ENCODE peak calls at places on chromosomes 16 and 17, in six cellular contexts. One of them, this sample, is unnamed.

GRCh38 chr16:31869511-31870201 is 4.0 kb upstream of the ZNF267 start:
- DNase-seq in Panc1: peak
- DNase-seq in upper lobe of right lung: peak
- DNase-seq in lower leg skin: peak
- DNase-seq in lower lobe of right lung: peak
- DNase-seq in AG04449: peak
- DNase-seq in this sample: peak

GRCh38 chr17:65058151-65058550 is 1.6 kb upstream of the GNA13 start:
- DNase-seq in AG04449: no peak
- DNase-seq in lower lobe of right lung: no peak
- DNase-seq in lower leg skin: no peak
- DNase-seq in upper lobe of right lung: no peak
- DNase-seq in Panc1: no peak
- DNase-seq in this sample: no peak

GRCh38 chr17:82402865-82403264 is 15.3 kb upstream of the HEXD start:
- DNase-seq in lower leg skin: no peak
- DNase-seq in upper lobe of right lung: no peak
- DNase-seq in Panc1: no peak
- DNase-seq in lower lobe of right lung: no peak
- DNase-seq in AG04449: no peak
- DNase-seq in this sample: no peak

GRCh38 chr17:79563237-79564013 is 47.4 kb downstream of the RBFOX3 start:
- DNase-seq in Panc1: no peak
- DNase-seq in AG04449: no peak
- DNase-seq in lower leg skin: no peak
- DNase-seq in lower lobe of right lung: peak
- DNase-seq in upper lobe of right lung: no peak
- DNase-seq in this sample: peak

GRCh38 chr17:66190738-66191606 is 961 bp downstream of the CEP112 start:
- DNase-seq in lower lobe of right lung: peak
- DNase-seq in upper lobe of right lung: no peak
- DNase-seq in AG04449: no peak
- DNase-seq in lower leg skin: no peak
- DNase-seq in Panc1: no peak
- DNase-seq in this sample: peak

GRCh38 chr16:82091225-82091624 is 56.2 kb downstream of the HSD17B2 start:
- DNase-seq in AG04449: peak
- DNase-seq in upper lobe of right lung: no peak
- DNase-seq in Panc1: no peak
- DNase-seq in lower leg skin: no peak
- DNase-seq in lower lobe of right lung: no peak
- DNase-seq in this sample: peak

GRCh38 chr16:1991588-1992474 is 2.1 kb downstream of the SYNGR3 start:
- DNase-seq in lower lobe of right lung: peak
- DNase-seq in lower leg skin: peak
- DNase-seq in Panc1: no peak
- DNase-seq in AG04449: no peak
- DNase-seq in upper lobe of right lung: peak
- DNase-seq in this sample: peak

GRCh38 chr17:49201481-49201927 is 8.9 kb downstream of the GNGT2 start:
- DNase-seq in Panc1: no peak
- DNase-seq in AG04449: peak
- DNase-seq in upper lobe of right lung: peak
- DNase-seq in lower leg skin: no peak
- DNase-seq in lower lobe of right lung: no peak
- DNase-seq in this sample: peak

GRCh38 chr16:78098087-78098486 is 1.4 kb upstream of the WWOX start:
- DNase-seq in lower lobe of right lung: no peak
- DNase-seq in Panc1: no peak
- DNase-seq in AG04449: no peak
- DNase-seq in upper lobe of right lung: no peak
- DNase-seq in lower leg skin: no peak
- DNase-seq in this sample: no peak

GRCh38 chr16:87460936-87461335 is 31.9 kb downstream of the ZCCHC14 start:
- DNase-seq in AG04449: no peak
- DNase-seq in Panc1: no peak
- DNase-seq in lower lobe of right lung: no peak
- DNase-seq in upper lobe of right lung: no peak
- DNase-seq in lower leg skin: no peak
- DNase-seq in this sample: no peak

GRCh38 chr16:6099102-6099501 is 1001.5 kb upstream of the EEF2KMT start:
- DNase-seq in upper lobe of right lung: no peak
- DNase-seq in lower leg skin: no peak
- DNase-seq in lower lobe of right lung: no peak
- DNase-seq in AG04449: no peak
- DNase-seq in Panc1: no peak
- DNase-seq in this sample: no peak

GRCh38 chr17:17725853-17726720 is 44.8 kb downstream of the RAI1 start:
- DNase-seq in lower leg skin: no peak
- DNase-seq in AG04449: no peak
- DNase-seq in Panc1: no peak
- DNase-seq in upper lobe of right lung: no peak
- DNase-seq in lower lobe of right lung: no peak
- DNase-seq in this sample: no peak

GRCh38 chr16:87538594-87538993 is 45.8 kb upstream of the ZCCHC14 start:
- DNase-seq in upper lobe of right lung: no peak
- DNase-seq in AG04449: no peak
- DNase-seq in lower leg skin: no peak
- DNase-seq in Panc1: no peak
- DNase-seq in lower lobe of right lung: no peak
- DNase-seq in this sample: peak

GRCh38 chr17:45973099-45973838 is 25.8 kb upstream of the STH start:
- DNase-seq in upper lobe of right lung: no peak
- DNase-seq in lower lobe of right lung: no peak
- DNase-seq in Panc1: no peak
- DNase-seq in AG04449: no peak
- DNase-seq in lower leg skin: peak
- DNase-seq in this sample: no peak

GRCh38 chr17:45972531-45972930 is 26.5 kb upstream of the STH start:
- DNase-seq in AG04449: no peak
- DNase-seq in lower leg skin: no peak
- DNase-seq in upper lobe of right lung: no peak
- DNase-seq in Panc1: no peak
- DNase-seq in lower lobe of right lung: no peak
- DNase-seq in this sample: no peak

GRCh38 chr17:45970659-45971058 is 28.4 kb upstream of the STH start:
- DNase-seq in lower leg skin: no peak
- DNase-seq in AG04449: no peak
- DNase-seq in Panc1: no peak
- DNase-seq in lower lobe of right lung: no peak
- DNase-seq in upper lobe of right lung: no peak
- DNase-seq in this sample: no peak

GRCh38 chr17:45969726-45970125 is 29.3 kb upstream of the STH start:
- DNase-seq in lower lobe of right lung: no peak
- DNase-seq in lower leg skin: no peak
- DNase-seq in Panc1: no peak
- DNase-seq in AG04449: no peak
- DNase-seq in upper lobe of right lung: no peak
- DNase-seq in this sample: no peak

GRCh38 chr17:45971698-45972141 is 27.3 kb upstream of the STH start:
- DNase-seq in upper lobe of right lung: no peak
- DNase-seq in Panc1: no peak
- DNase-seq in lower lobe of right lung: no peak
- DNase-seq in lower leg skin: no peak
- DNase-seq in AG04449: no peak
- DNase-seq in this sample: no peak
- TF ChIP-seq CTCF in upper lobe of right lung: no peak
- TF ChIP-seq CTCF in Panc1: no peak
- TF ChIP-seq CTCF in lower lobe of right lung: no peak
- TF ChIP-seq CTCF in lower leg skin: no peak
- TF ChIP-seq CTCF in AG04449: no peak
- TF ChIP-seq CTCF in this sample: no peak

DNA sequence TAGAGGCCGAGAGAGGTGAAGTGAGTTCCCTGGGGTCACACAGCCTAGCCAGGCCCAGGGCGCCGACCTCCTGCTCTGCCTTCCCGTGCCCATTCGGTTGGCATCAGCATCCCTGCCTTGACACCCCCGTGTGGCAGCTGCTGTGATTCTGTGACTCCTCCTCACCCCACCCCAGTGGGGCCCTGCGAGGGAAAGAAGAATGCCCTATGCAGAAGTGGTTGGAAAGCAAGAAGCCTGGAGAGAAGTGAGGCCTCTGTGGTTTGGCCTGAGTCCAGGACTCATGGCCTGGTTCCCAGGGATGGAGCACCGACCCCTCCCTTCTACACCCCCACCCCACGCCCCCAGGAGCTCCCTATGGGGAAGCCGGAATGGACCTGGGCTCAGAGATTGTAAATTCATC is 296.2 kb downstream of the SEC14L1 start:
- DNase-seq in lower lobe of right lung: no peak
- DNase-seq in lower leg skin: no peak
- DNase-seq in upper lobe of right lung: no peak
- DNase-seq in Panc1: no peak
- DNase-seq in AG04449: peak
- DNase-seq in this sample: peak
- H3K4me3 ChIP-seq in lower lobe of right lung: peak
- H3K4me3 ChIP-seq in lower leg skin: no peak
- H3K4me3 ChIP-seq in upper lobe of right lung: no peak
- H3K4me3 ChIP-seq in Panc1: no peak
- H3K4me3 ChIP-seq in AG04449: no peak
- H3K4me3 ChIP-seq in this sample: no peak

GRCh38 chr16:15650019-15650697 is at the start of gene NDE1:
- DNase-seq in AG04449: no peak
- DNase-seq in lower leg skin: peak
- DNase-seq in lower lobe of right lung: peak
- DNase-seq in upper lobe of right lung: peak
- DNase-seq in Panc1: no peak
- DNase-seq in this sample: peak
- TF ChIP-seq CTCF in AG04449: no peak
- TF ChIP-seq CTCF in lower leg skin: no peak
- TF ChIP-seq CTCF in lower lobe of right lung: no peak
- TF ChIP-seq CTCF in upper lobe of right lung: no peak
- TF ChIP-seq CTCF in Panc1: no peak
- TF ChIP-seq CTCF in this sample: no peak

GRCh38 chr17:62965149-62965648 is 836 bp upstream of the TANC2 start:
- DNase-seq in lower lobe of right lung: no peak
- DNase-seq in upper lobe of right lung: no peak
- DNase-seq in lower leg skin: no peak
- DNase-seq in AG04449: no peak
- DNase-seq in Panc1: no peak
- DNase-seq in this sample: no peak
- H3K4me3 ChIP-seq in lower lobe of right lung: peak
- H3K4me3 ChIP-seq in upper lobe of right lung: peak
- H3K4me3 ChIP-seq in lower leg skin: no peak
- H3K4me3 ChIP-seq in AG04449: no peak
- H3K4me3 ChIP-seq in Panc1: peak
- H3K4me3 ChIP-seq in this sample: peak

GRCh38 chr17:38604479-38605229 is 1.1 kb downstream of the SRCIN1 start:
- DNase-seq in AG04449: no peak
- DNase-seq in Panc1: no peak
- DNase-seq in upper lobe of right lung: no peak
- DNase-seq in lower leg skin: no peak
- DNase-seq in lower lobe of right lung: no peak
- DNase-seq in this sample: no peak
- TF ChIP-seq CTCF in AG04449: no peak
- TF ChIP-seq CTCF in Panc1: no peak
- TF ChIP-seq CTCF in upper lobe of right lung: no peak
- TF ChIP-seq CTCF in lower leg skin: no peak
- TF ChIP-seq CTCF in lower lobe of right lung: no peak
- TF ChIP-seq CTCF in this sample: no peak

GRCh38 chr16:72635694-72636093 is 412.2 kb downstream of the ZFHX3 start:
- DNase-seq in upper lobe of right lung: no peak
- DNase-seq in lower leg skin: no peak
- DNase-seq in lower lobe of right lung: no peak
- DNase-seq in Panc1: no peak
- DNase-seq in AG04449: no peak
- DNase-seq in this sample: no peak

GRCh38 chr16:72639494-72639893 is 408.4 kb downstream of the ZFHX3 start:
- DNase-seq in lower lobe of right lung: no peak
- DNase-seq in upper lobe of right lung: no peak
- DNase-seq in lower leg skin: no peak
- DNase-seq in Panc1: no peak
- DNase-seq in AG04449: no peak
- DNase-seq in this sample: no peak

GRCh38 chr16:72637306-72637705 is 410.6 kb downstream of the ZFHX3 start:
- DNase-seq in lower lobe of right lung: no peak
- DNase-seq in Panc1: no peak
- DNase-seq in AG04449: peak
- DNase-seq in lower leg skin: no peak
- DNase-seq in upper lobe of right lung: no peak
- DNase-seq in this sample: peak

GRCh38 chr16:72635104-72635503 is 412.8 kb downstream of the ZFHX3 start:
- DNase-seq in lower lobe of right lung: no peak
- DNase-seq in upper lobe of right lung: no peak
- DNase-seq in AG04449: no peak
- DNase-seq in lower leg skin: no peak
- DNase-seq in Panc1: no peak
- DNase-seq in this sample: no peak
- H3K4me3 ChIP-seq in lower lobe of right lung: no peak
- H3K4me3 ChIP-seq in upper lobe of right lung: no peak
- H3K4me3 ChIP-seq in AG04449: no peak
- H3K4me3 ChIP-seq in lower leg skin: no peak
- H3K4me3 ChIP-seq in Panc1: no peak
- H3K4me3 ChIP-seq in this sample: no peak

GRCh38 chr16:66906916-66907836 is 11.5 kb downstream of the CDH16 start:
- DNase-seq in lower leg skin: no peak
- DNase-seq in Panc1: no peak
- DNase-seq in lower lobe of right lung: peak
- DNase-seq in AG04449: no peak
- DNase-seq in upper lobe of right lung: no peak
- DNase-seq in this sample: no peak
- TF ChIP-seq CTCF in lower leg skin: no peak
- TF ChIP-seq CTCF in Panc1: no peak
- TF ChIP-seq CTCF in lower lobe of right lung: no peak
- TF ChIP-seq CTCF in AG04449: no peak
- TF ChIP-seq CTCF in upper lobe of right lung: no peak
- TF ChIP-seq CTCF in this sample: no peak